ENCODE peak calls at places on chromosomes 4 and X, in nine cellular contexts. F is trophoblast cell, A is testis, K is lower lobe of right lung, C is IMR-90, B is aorta, U is ovary, X is left ventricle myocardium inferior, Y is keratinocyte. D is an unnamed sample. For H3K4me1, the result is how much of the 10 kb centered on the place peaks cover.

GRCh38 chrX:154748712-154749339 is 2.1 kb downstream of the GAB3 start:
- DNase-seq in F (peak), C (peak), B (no peak), A (peak), X (no peak), Y (no peak), U (peak), K (no peak), D (no peak)

GRCh38 chrX:318739-319578 is at the start of gene GTPBP6:
- DNase-seq in Y (peak), U (peak), B (peak), F (peak), A (peak), X (peak), C (peak), K (peak), D (peak)

GRCh38 chrX:1673337-1673736 is 58.5 kb downstream of the ASMT start:
- DNase-seq in Y (no peak), F (peak), C (no peak), A (peak), B (no peak), U (no peak), X (no peak), K (no peak), D (no peak)

GRCh38 chr4:169823685-169824084 is 65.9 kb upstream of the HPF1 start:
- DNase-seq in K (no peak), Y (no peak), A (peak), U (no peak), F (peak), X (no peak), C (peak), B (no peak), D (no peak)

GRCh38 chr4:162891788-162892707 is 274.6 kb downstream of the NAF1 start:
- DNase-seq in C (no peak), A (no peak), F (peak), X (no peak), B (no peak), K (no peak), U (no peak), Y (no peak), D (no peak)

GRCh38 chr4:76539979-76540378 is 105.0 kb downstream of the SHROOM3 start:
- DNase-seq in K (no peak), Y (no peak), X (no peak), C (no peak), U (no peak), B (no peak), F (peak), A (no peak), D (no peak)

GRCh38 chrX:139831689-139832456 is 101.0 kb downstream of the ATP11C start:
- DNase-seq in A (peak), X (no peak), C (peak), Y (no peak), B (no peak), F (no peak), U (peak), K (no peak), D (no peak)

GRCh38 chr4:123110685-123111084 is 188.3 kb upstream of the NUDT6 start:
- DNase-seq in Y (no peak), U (no peak), X (no peak), A (no peak), F (no peak), B (no peak), K (no peak), C (peak), D (no peak)

GRCh38 chr4:10180927-10181744 is 64.5 kb upstream of the WDR1 start:
- DNase-seq in C (peak), A (no peak), Y (no peak), K (no peak), U (no peak), F (peak), B (no peak), X (no peak), D (no peak)

GRCh38 chr4:82614868-82615449 is 53.2 kb upstream of the TMEM150C start:
- DNase-seq in X (no peak), Y (no peak), U (no peak), F (no peak), C (no peak), K (no peak), B (no peak), A (no peak), D (no peak)

GRCh38 chr4:89765966-89766365 is 71.0 kb downstream of the SNCA start:
- DNase-seq in Y (no peak), C (peak), A (peak), K (no peak), U (peak), F (peak), B (no peak), X (no peak), D (no peak)

GRCh38 chr4:125140966-125141495 is 173.7 kb upstream of the FAT4 start:
- DNase-seq in K (no peak), F (peak), A (no peak), U (no peak), X (no peak), B (no peak), Y (no peak), C (peak), D (no peak)

GRCh38 chr4:600850-601515 is 24.4 kb upstream of the PDE6B start:
- DNase-seq in X (no peak), A (no peak), C (no peak), K (no peak), F (no peak), Y (no peak), B (no peak), U (no peak), D (no peak)

GRCh38 chrX:108304210-108304609 is 134.0 kb downstream of the COL4A6 start:
- DNase-seq in F (no peak), K (no peak), B (no peak), X (no peak), A (no peak), C (peak), U (no peak), Y (no peak), D (no peak)

GRCh38 chrX:102746134-102746584 is 25.6 kb downstream of the GPRASP3 start:
- DNase-seq in U (peak), A (peak), Y (no peak), B (peak), X (peak), K (peak), F (no peak), C (no peak), D (peak)

GRCh38 chrX:153740631-153741222 is 16.1 kb downstream of the ABCD1 start:
- DNase-seq in Y (no peak), B (no peak), F (no peak), K (no peak), U (no peak), C (no peak), X (no peak), A (no peak), D (peak)

GRCh38 chrX:153744210-153745066 is 19.6 kb upstream of the PLXNB3 start:
- DNase-seq in U (no peak), F (peak), X (no peak), B (peak), K (no peak), C (no peak), A (no peak), Y (no peak), D (peak)

GRCh38 chrX:153739754-153740486 is 15.3 kb downstream of the ABCD1 start:
- DNase-seq in X (no peak), U (no peak), Y (no peak), A (no peak), B (no peak), F (peak), K (no peak), C (no peak), D (peak)

GRCh38 chrX:153738056-153738605 is 13.5 kb downstream of the ABCD1 start:
- DNase-seq in Y (no peak), X (no peak), K (no peak), B (no peak), A (no peak), U (no peak), F (no peak), C (no peak), D (no peak)

DNA sequence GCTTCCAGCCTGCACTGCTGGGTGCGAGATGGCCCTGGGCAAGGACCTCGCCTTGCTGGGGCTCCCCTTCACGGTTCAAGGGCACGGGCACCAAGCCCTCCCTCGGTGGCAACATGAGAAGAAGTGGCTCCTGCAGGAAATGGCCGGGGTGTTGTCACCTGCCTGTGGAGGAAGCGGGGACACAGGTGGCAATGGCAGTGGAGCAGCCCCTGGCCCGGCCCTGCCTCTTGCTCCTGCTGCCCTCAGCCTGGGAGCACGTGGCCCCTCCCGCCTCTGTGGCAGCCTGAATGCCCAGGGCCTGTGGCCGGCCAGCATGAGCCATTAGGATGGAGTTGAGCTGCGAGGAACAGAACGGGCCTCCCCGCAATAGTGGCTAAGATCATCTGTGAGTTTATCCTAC is 16.8 kb downstream of the ABCD1 start:
- DNase-seq in K (no peak), U (no peak), Y (no peak), C (no peak), X (no peak), B (no peak), A (no peak), F (no peak), D (no peak)
- H3K4me1 ChIP-seq in K (under half), U (under half), Y (under half), C (under half), X (under half), B (under half), A (under half), F (under half), D (under half)

GRCh38 chr4:7358100-7358735 is 76.5 kb downstream of the PSAPL1 start:
- DNase-seq in K (no peak), C (peak), A (no peak), X (peak), Y (no peak), F (peak), B (no peak), U (peak), D (peak)

GRCh38 chr4:7361256-7361655 is 73.5 kb downstream of the PSAPL1 start:
- DNase-seq in B (no peak), Y (no peak), C (no peak), X (peak), F (no peak), A (peak), K (no peak), U (peak), D (peak)

GRCh38 chr4:7360802-7361201 is 73.9 kb downstream of the PSAPL1 start:
- DNase-seq in A (no peak), X (no peak), U (no peak), C (no peak), B (no peak), Y (no peak), K (no peak), F (no peak), D (peak)

GRCh38 chr4:7357296-7357680 is 77.4 kb downstream of the PSAPL1 start:
- DNase-seq in B (no peak), A (no peak), F (no peak), U (no peak), C (no peak), K (no peak), Y (no peak), X (no peak), D (peak)

DNA sequence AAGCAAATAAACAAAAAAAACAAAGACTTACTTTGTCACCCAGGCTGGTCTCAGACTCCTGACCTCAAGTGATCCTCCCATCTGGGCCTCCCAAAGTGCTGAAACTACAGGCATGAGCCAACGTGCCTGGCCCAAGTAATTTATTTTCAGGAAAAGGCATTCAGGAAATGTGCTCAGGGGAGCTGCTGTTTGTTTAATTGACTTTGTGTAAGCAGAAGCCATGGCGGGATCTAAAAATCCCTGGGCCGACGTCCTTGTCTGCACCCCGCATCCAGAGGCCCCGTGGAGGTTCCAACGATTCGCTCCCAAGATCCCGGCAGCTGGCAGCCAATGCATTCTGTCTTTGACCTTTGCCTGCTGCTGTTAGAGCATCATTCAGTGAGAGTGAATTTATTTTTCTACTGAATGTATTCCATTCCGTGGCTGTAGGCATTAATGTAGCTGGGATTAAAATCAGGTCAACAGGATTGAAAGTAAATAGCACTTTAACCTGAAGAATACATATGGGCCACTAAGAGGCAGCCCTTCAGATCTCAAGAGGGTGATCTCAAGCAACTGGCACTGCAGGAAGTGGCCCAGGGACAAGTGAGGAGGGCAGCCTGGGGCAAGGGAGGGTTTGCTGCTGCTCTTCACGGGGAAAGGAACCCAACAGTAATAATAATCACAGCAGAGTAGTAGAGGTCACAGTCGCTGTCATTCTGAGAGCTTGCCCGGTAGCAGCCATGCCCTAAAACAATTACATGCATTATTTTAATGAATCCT is 75.2 kb downstream of the PSAPL1 start:
- DNase-seq in X (no peak), K (peak), Y (no peak), B (no peak), A (no peak), F (no peak), C (no peak), U (no peak), D (peak)
- H3K27ac ChIP-seq in X (no peak), K (no peak), Y (no peak), B (no peak), A (no peak), F (no peak), C (no peak), U (no peak), D (no peak)

DNA sequence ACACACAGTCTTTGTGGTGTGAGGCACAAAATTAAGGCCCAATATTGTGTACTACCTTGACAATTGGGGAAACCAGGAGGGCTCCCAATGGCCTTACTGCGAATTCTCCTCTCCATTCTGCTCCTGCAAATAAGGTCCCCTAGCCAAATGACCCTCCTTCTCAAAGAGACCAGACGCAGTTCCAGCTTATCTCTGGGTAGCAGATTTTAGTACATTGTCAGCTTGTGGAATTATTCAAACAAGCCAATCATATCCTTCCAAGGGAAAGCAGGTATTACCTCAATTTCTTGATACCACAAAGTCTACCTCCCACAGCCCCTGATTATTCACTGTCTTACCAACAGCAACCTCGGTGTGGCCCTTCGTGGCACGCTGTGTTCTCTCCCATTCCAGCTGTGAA is 7.8 kb upstream of the ZBTB33 start:
- DNase-seq in F (no peak), K (no peak), Y (no peak), A (no peak), X (no peak), U (no peak), C (no peak), B (no peak), D (no peak)
- H3K4me1 ChIP-seq in F (under half), K (under half), Y (under half), A (under half), X (under half), U (under half), C (under half), B (under half), D (under half)

DNA sequence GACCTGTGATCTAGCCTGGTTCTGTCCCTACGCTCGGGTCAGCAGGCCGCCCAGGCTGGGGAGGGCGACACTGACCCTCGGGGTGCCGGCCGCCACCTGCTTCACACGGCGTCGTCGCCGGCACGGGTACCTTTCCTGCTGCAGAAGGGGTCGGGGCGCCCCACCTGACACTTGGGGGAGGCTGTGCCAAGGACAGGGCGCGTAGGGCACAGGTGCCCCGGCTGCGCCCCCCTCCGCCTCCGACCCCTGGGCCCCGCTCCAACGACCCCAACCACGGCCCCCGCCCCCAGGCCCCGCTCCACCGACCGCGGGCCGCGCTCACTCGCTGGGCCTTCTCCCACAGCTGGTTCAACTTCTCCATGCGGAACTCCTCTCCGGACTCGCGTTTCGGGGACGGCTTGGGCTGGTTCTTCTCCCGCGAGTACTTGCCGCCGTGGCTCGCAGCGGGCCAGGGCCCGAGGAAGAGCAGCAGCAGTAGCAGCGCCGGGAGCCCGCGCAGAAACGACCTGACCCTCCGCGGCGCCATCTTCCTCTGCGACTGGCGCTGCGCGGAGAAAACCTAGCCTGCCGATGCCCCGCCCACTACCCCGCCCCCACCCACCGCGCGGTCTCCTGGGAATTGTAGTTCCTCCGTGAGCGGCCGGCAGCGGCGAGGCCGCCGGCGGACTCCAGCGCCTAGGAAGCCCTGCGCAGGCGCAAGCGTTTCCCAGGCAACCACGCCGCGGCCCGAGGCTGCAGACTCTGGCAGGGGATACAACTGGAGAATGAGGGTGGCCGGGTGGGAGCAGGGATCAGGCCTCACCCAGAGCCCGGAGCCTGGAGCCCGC is at the start of gene LRPAP1:
- DNase-seq in K (peak), U (peak), Y (peak), X (peak), A (peak), C (peak), B (peak), F (peak), D (peak)
- H3K27ac ChIP-seq in K (peak), U (peak), Y (peak), X (peak), A (peak), C (peak), B (peak), F (no peak), D (peak)

GRCh38 chr4:7428261-7429068 is 6.3 kb downstream of the PSAPL1 start:
- DNase-seq in F (no peak), C (no peak), A (peak), B (no peak), U (peak), Y (no peak), K (peak), X (peak), D (no peak)
- H3K4me1 ChIP-seq in F (under half), C (under half), A (under half), B (under half), U (under half), Y (under half), K (under half), X (under half), D (under half)

GRCh38 chrX:124829930-124830329 is 483.6 kb downstream of the SH2D1A start:
- DNase-seq in F (no peak), C (no peak), B (no peak), Y (no peak), U (no peak), A (no peak), X (no peak), K (no peak), D (no peak)
- H3K27ac ChIP-seq in F (no peak), C (no peak), B (no peak), Y (no peak), U (no peak), A (no peak), X (no peak), K (no peak), D (no peak)

GRCh38 chr4:6609415-6610079 is 30.9 kb upstream of the MRFAP1 start:
- DNase-seq in A (no peak), U (no peak), C (no peak), F (no peak), X (no peak), Y (no peak), B (no peak), K (no peak), D (no peak)

GRCh38 chr4:6613676-6614651 is 26.5 kb upstream of the MRFAP1 start:
- DNase-seq in C (no peak), F (no peak), A (no peak), U (no peak), X (no peak), Y (no peak), K (no peak), B (peak), D (no peak)

GRCh38 chr4:6612961-6613675 is 27.4 kb upstream of the MRFAP1 start:
- DNase-seq in X (no peak), U (no peak), B (peak), A (no peak), K (no peak), C (no peak), Y (no peak), F (no peak), D (no peak)

GRCh38 chr4:6608758-6609414 is 31.6 kb upstream of the MRFAP1 start:
- DNase-seq in Y (no peak), U (no peak), B (no peak), X (peak), A (no peak), K (no peak), C (no peak), F (no peak), D (no peak)

DNA sequence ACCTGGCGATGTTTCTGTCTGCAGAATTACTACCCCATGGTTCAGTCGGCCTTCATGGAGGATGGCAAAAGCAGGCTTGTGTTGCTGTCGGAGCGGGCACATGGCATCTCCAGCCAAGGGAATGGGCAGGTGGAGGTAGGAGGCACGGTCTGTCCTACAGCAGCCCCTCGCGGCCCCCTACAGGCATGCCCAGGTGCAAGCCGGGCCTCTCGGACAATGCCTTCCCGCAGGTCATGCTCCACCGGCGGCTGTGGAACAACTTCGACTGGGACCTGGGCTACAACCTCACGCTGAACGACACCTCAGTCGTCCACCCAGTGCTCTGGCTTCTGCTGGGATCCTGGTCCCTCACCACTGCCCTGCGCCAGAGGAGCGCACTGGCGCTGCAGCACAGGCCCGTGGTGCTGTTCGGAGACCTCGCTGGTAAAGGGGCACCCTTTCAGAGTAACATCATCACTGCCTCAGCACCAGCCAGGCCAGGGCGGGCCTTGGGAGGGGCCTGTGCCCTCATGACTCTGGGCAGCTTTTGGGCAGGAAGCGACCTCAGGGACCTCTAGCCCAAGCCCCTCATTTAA is 29.5 kb upstream of the MRFAP1 start:
- DNase-seq in F (no peak), C (no peak), B (no peak), K (no peak), A (no peak), U (no peak), Y (no peak), X (no peak), D (no peak)
- H3K4me1 ChIP-seq in F (under half), C (under half), B (under half), K (under half), A (under half), U (under half), Y (under half), X (under half), D (under half)